ENCODE peak calls at places on chromosomes 6 and 20, in seven cellular contexts. D is OCI-LY7, V is NCI-H2029, X is BJ, O is KG1, M is stomach, A is hepatic stellate cell. E is an unnamed sample.

GRCh38 chr20:63772781-63773520 is 33.4 kb downstream of the SLC2A4RG start:
- DNase-seq in D (no peak), V (no peak), X (no peak), O (no peak), M (no peak), A (peak; percentile 69), E (no peak)

GRCh38 chr6:114783083-114783482 is 440.3 kb upstream of the HS3ST5 start:
- DNase-seq in D (no peak), V (no peak), X (no peak), O (no peak), M (no peak), A (no peak), E (no peak)

GRCh38 chr6:37648465-37649330 is 49.0 kb downstream of the MDGA1 start:
- DNase-seq in D (no peak), V (no peak), X (no peak), O (no peak), M (peak; percentile 57), A (no peak), E (peak; percentile 52)

GRCh38 chr6:136030131-136030530 is 178.6 kb downstream of the PDE7B start:
- DNase-seq in D (no peak), V (no peak), X (peak; percentile 50), O (no peak), M (no peak), A (no peak), E (no peak)

GRCh38 chr6:15329154-15329781 is 83.4 kb downstream of the JARID2 start:
- DNase-seq in D (no peak), V (no peak), X (peak; percentile 78), O (no peak), M (no peak), A (peak; percentile 90), E (no peak)

GRCh38 chr20:23231561-23232218 is 118.9 kb upstream of the NXT1 start:
- DNase-seq in D (no peak), V (no peak), X (no peak), O (no peak), M (no peak), A (peak; percentile 61), E (no peak)

GRCh38 chr20:35968930-35969329 is 540 bp downstream of the CNBD2 start:
- DNase-seq in D (no peak), V (no peak), X (no peak), O (no peak), M (no peak), A (no peak), E (no peak)

GRCh38 chr6:108801331-108801730 is 46.9 kb upstream of the ARMC2 start:
- DNase-seq in D (no peak), V (peak; percentile 17), X (no peak), O (no peak), M (no peak), A (no peak), E (no peak)

E was measured in germinal center.